ENCODE peak calls at places on chromosome 22, in eight cellular contexts. L, J, Z, O, I, P, Y and D are unnamed samples.

GRCh38 chr22:49673048-49673447 is 154.6 kb downstream of the BRD1 start:
- DNase-seq in O (no peak), P (no peak), J (no peak), I (no peak), L (no peak), Z (no peak), Y (peak), D (no peak)

GRCh38 chr22:35620624-35621245 is 3.6 kb upstream of the MB start:
- DNase-seq in L (peak), Y (no peak), Z (peak), J (no peak), O (no peak), P (no peak), I (peak), D (no peak)

GRCh38 chr22:17140022-17140421 is 18.9 kb upstream of the TMEM121B start:
- DNase-seq in P (no peak), J (no peak), I (no peak), O (no peak), Z (no peak), Y (no peak), L (no peak), D (no peak)

GRCh38 chr22:40239345-40239683 is 61.6 kb downstream of the TNRC6B start:
- DNase-seq in P (no peak), Y (no peak), Z (no peak), I (no peak), L (no peak), J (no peak), O (no peak), D (no peak)

GRCh38 chr22:16783930-16784354 is 41.3 kb downstream of the XKR3 start:
- DNase-seq in I (peak), P (no peak), Y (peak), J (no peak), L (no peak), O (no peak), Z (no peak), D (no peak)

GRCh38 chr22:33848251-33848650 is 72.0 kb downstream of the LARGE1 start:
- DNase-seq in Z (peak), I (no peak), P (no peak), O (no peak), Y (no peak), L (no peak), J (no peak), D (no peak)

GRCh38 chr22:45328822-45329535 is 19.2 kb downstream of the FAM118A start:
- DNase-seq in P (no peak), L (no peak), Y (no peak), J (no peak), Z (no peak), O (no peak), I (no peak), D (no peak)

GRCh38 chr22:48477031-48477721 is 1350.5 kb downstream of the BRD1 start:
- DNase-seq in J (no peak), Z (no peak), P (no peak), I (no peak), O (no peak), Y (no peak), L (peak), D (no peak)

GRCh38 chr22:31143038-31143437 is 2.7 kb upstream of the PLA2G3 start:
- DNase-seq in Y (no peak), J (no peak), I (no peak), Z (no peak), P (no peak), O (no peak), L (no peak), D (no peak)

GRCh38 chr22:50165438-50166123 is 5.0 kb upstream of the PANX2 start:
- DNase-seq in P (no peak), I (no peak), Z (no peak), J (no peak), O (no peak), Y (no peak), L (no peak), D (no peak)

GRCh38 chr22:49228431-49229037 is 599.1 kb downstream of the BRD1 start:
- DNase-seq in J (no peak), L (no peak), Z (no peak), O (no peak), P (no peak), Y (peak), I (no peak), D (no peak)

GRCh38 chr22:48340727-48341709 is 1486.7 kb downstream of the BRD1 start:
- DNase-seq in O (no peak), I (no peak), P (no peak), L (peak), Y (no peak), Z (no peak), J (no peak), D (no peak)

GRCh38 chr22:36287881-36288515 is 35.1 kb downstream of the APOL1 start:
- DNase-seq in P (no peak), L (peak), I (no peak), Z (no peak), Y (no peak), J (no peak), O (no peak), D (no peak)

GRCh38 chr22:44821741-44822425 is 69.5 kb downstream of the ARHGAP8 start:
- DNase-seq in L (peak), P (no peak), Z (no peak), J (no peak), Y (no peak), O (no peak), I (no peak), D (no peak)

GRCh38 chr22:39306456-39307361 is 12.7 kb downstream of the RPL3 start:
- DNase-seq in Y (peak), J (no peak), I (peak), P (no peak), L (no peak), O (peak), Z (no peak), D (no peak)

GRCh38 chr22:49010086-49010863 is 817.4 kb downstream of the BRD1 start:
- DNase-seq in J (no peak), Y (peak), I (no peak), Z (no peak), L (peak), P (no peak), O (no peak), D (no peak)

GRCh38 chr22:34067031-34067430 is 146.8 kb upstream of the LARGE1 start:
- DNase-seq in L (no peak), O (no peak), P (no peak), Z (no peak), I (no peak), Y (no peak), J (no peak), D (no peak)

GRCh38 chr22:24521791-24522245 is 26.7 kb downstream of the UPB1 start:
- DNase-seq in J (no peak), O (peak), Z (peak), Y (peak), I (peak), P (no peak), L (peak), D (no peak)

GRCh38 chr22:33921576-33922181 is 1.4 kb upstream of the LARGE1 start:
- DNase-seq in Y (peak), L (peak), J (peak), I (peak), O (peak), P (no peak), Z (peak), D (peak)

GRCh38 chr22:49008682-49009235 is 818.9 kb downstream of the BRD1 start:
- DNase-seq in I (no peak), P (no peak), O (no peak), Z (no peak), L (peak), Y (peak), J (no peak), D (no peak)

GRCh38 chr22:31274017-31274416 is 18.3 kb downstream of the PIK3IP1 start:
- DNase-seq in O (no peak), J (no peak), Y (no peak), L (no peak), I (no peak), P (no peak), Z (no peak), D (no peak)

GRCh38 chr22:50192825-50193204 is 7.1 kb downstream of the TRABD start:
- DNase-seq in J (no peak), Z (no peak), O (no peak), Y (no peak), I (no peak), P (no peak), L (peak), D (no peak)

GRCh38 chr22:41256254-41256897 is 15.6 kb upstream of the CHADL start:
- DNase-seq in Y (no peak), Z (peak), O (peak), J (no peak), L (no peak), I (peak), P (no peak), D (peak)

GRCh38 chr22:49124588-49124987 is 703.1 kb downstream of the BRD1 start:
- DNase-seq in J (no peak), I (no peak), P (no peak), O (no peak), Z (no peak), L (no peak), Y (no peak), D (no peak)

GRCh38 chr22:35178446-35178845 is 78.8 kb upstream of the HMGXB4 start:
- DNase-seq in O (no peak), P (no peak), J (no peak), Z (no peak), Y (no peak), L (no peak), I (no peak), D (no peak)

GRCh38 chr22:36493690-36494110 is 12.3 kb upstream of the TXN2 start:
- DNase-seq in Y (no peak), O (no peak), Z (no peak), L (no peak), J (no peak), P (no peak), I (no peak), D (no peak)

GRCh38 chr22:40436460-40437431 is 66.4 kb downstream of the SGSM3 start:
- DNase-seq in Z (peak), O (peak), P (no peak), Y (no peak), L (no peak), J (peak), I (peak), D (peak)

GRCh38 chr22:18005201-18005926 is 19.0 kb downstream of the MICAL3 start:
- DNase-seq in P (no peak), L (no peak), I (no peak), Z (no peak), O (no peak), J (no peak), Y (no peak), D (no peak)

GRCh38 chr22:41603873-41604332 is 14.3 kb upstream of the PMM1 start:
- DNase-seq in J (no peak), Y (no peak), O (no peak), Z (no peak), I (no peak), L (peak), P (no peak), D (no peak)

GRCh38 chr22:31230871-31231621 is 18.9 kb downstream of the LIMK2 start:
- DNase-seq in P (no peak), O (peak), Z (peak), I (peak), Y (no peak), L (no peak), J (peak), D (peak)

GRCh38 chr22:35863432-35863831 is 145.8 kb downstream of the APOL5 start:
- DNase-seq in Y (no peak), L (no peak), I (no peak), Z (no peak), P (no peak), J (no peak), O (no peak), D (no peak)

GRCh38 chr22:31077681-31078080 is 3.4 kb upstream of the SMTN start:
- DNase-seq in O (no peak), Z (no peak), L (no peak), Y (no peak), J (no peak), P (no peak), I (no peak), D (no peak)

GRCh38 chr22:43996170-43996980 is 27.7 kb upstream of the PARVB start:
- DNase-seq in Z (no peak), J (no peak), Y (no peak), O (no peak), L (peak), P (no peak), I (no peak), D (no peak)

GRCh38 chr22:45202333-45203149 is 38.2 kb downstream of the KIAA0930 start:
- DNase-seq in O (no peak), I (no peak), L (peak), Y (no peak), Z (peak), P (no peak), J (peak), D (no peak)

DNA sequence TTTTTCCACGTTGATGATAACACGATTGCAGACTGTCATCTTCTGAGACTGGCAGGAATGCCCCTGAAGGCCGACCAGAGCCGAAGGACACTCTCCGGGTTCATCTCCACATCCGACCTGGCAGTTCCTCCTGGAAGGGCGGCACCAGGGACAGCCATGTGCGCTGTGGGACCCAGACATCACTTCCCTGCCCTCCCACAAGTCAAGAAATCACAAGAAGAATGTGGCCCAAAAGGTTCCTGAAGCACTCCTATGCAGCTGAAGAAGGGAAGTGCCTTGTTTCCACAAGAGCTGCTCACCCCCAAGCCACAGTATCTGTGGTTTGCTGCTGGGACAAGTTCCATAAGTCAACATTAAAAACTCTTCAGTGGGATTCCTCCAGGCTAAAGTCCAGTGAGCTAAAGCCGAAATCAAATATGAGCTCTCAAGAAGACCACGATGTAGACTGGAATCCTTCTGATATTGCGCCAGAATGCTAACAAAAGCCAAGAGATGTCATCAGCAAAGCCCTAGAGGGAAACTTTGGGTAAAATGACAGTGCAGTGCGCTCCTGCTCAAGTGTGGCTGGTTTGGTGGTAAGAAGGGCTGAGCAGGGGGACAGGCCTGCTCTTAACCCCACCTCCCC is 21.2 kb downstream of the PACSIN2 start:
- DNase-seq in P (no peak), Y (no peak), I (peak), Z (peak), O (peak), L (no peak), J (no peak), D (no peak)
- H3K27ac ChIP-seq in P (peak), Y (no peak), I (peak), Z (peak), O (peak), L (no peak), J (no peak), D (peak)

GRCh38 chr22:27624705-27625104 is 176.9 kb downstream of the MN1 start:
- DNase-seq in O (no peak), I (no peak), P (no peak), Y (no peak), L (no peak), J (no peak), Z (no peak), D (no peak)

GRCh38 chr22:27627901-27628300 is 173.7 kb downstream of the MN1 start:
- DNase-seq in Y (no peak), P (no peak), J (no peak), L (no peak), O (no peak), Z (no peak), I (no peak), D (no peak)

GRCh38 chr22:27626675-27627443 is 174.7 kb downstream of the MN1 start:
- DNase-seq in Z (no peak), J (no peak), P (no peak), I (no peak), Y (no peak), L (no peak), O (no peak), D (no peak)

GRCh38 chr22:27627444-27627833 is 174.1 kb downstream of the MN1 start:
- DNase-seq in L (no peak), J (no peak), Y (no peak), P (no peak), I (peak), O (no peak), Z (no peak), D (no peak)

GRCh38 chr22:27625769-27626674 is 175.5 kb downstream of the MN1 start:
- DNase-seq in P (no peak), Y (no peak), Z (no peak), I (no peak), O (no peak), J (no peak), L (no peak), D (no peak)
- H3K4me3 ChIP-seq in P (no peak), Y (no peak), Z (no peak), I (no peak), O (no peak), J (no peak), L (no peak), D (no peak)

GRCh38 chr22:25777870-25778269 is 35.9 kb downstream of the MYO18B start:
- DNase-seq in Y (no peak), O (peak), L (no peak), P (no peak), J (no peak), Z (peak), I (peak), D (no peak)
- TF ChIP-seq CTCF in Y (peak), O (peak), L (no peak), P (no peak), J (no peak), Z (peak), I (peak), D (peak)

DNA sequence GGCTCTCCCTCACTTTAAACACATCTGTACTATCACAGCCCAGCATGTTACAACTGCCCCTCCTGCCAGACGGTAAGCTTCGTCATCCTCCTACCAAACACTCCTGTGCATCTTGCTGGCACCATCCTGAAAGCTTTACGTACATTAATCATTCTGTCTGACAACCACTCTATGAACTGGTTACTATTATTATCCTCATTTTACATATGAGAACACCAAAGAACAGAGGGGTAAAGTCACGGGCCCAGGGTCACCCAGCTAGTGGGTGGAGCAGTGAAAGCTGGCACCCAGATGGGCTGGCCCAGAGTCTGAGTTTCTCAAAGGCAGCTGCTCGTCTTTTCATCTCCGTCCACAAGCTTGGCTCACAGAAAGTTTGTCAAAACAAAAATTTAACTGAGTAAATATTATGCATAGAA is 9.6 kb downstream of the PLA2G6 start:
- DNase-seq in P (no peak), Z (peak), I (no peak), J (no peak), O (peak), Y (no peak), L (peak), D (no peak)
- H3K27ac ChIP-seq in P (no peak), Z (no peak), I (peak), J (no peak), O (no peak), Y (no peak), L (no peak), D (no peak)

DNA sequence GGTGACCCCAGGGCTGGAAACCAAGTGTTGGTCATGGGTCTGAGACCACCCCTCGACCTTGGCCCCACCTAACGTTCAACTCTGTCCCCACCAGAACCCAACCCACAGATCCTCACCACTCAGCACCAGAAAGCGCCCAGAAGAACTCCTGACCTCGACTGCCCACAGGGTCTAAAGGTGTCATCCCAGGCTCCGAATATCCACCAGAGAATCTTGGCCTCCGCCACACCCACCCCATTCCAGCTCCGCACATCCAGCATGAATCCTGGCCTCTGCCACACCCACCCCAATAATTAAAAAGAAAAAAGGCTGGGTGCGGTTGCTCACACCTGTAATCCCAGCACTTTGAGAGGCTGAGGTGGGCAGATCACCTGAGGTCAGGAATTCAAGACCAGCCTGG is 1.3 kb downstream of the CERK start:
- DNase-seq in Y (no peak), I (no peak), Z (no peak), J (no peak), P (no peak), L (peak), O (no peak), D (no peak)
- H3K4me3 ChIP-seq in Y (peak), I (peak), Z (peak), J (peak), P (peak), L (peak), O (peak), D (peak)

DNA sequence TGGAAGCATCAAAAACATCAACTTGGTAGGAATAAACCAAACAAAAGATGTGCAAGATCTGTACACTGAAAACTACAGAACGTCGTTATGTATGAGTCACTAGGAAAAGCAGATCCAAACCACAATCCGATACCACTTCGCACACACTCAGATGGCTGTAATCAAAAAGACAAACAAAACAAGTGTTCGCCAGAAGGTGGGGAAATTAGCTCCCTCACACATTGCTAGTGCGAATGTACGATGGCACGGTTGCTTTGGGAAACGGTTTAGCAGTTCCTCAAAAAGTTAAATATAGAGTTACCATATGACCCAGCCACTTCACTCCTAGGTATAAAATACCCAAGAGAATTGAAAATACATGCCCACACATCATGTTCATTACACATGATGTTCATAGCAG is 14.8 kb upstream of the CARD10 start:
- DNase-seq in J (no peak), O (peak), L (no peak), Y (no peak), P (no peak), Z (peak), I (no peak), D (peak)
- TF ChIP-seq CTCF in J (no peak), O (no peak), L (no peak), Y (no peak), P (no peak), Z (no peak), I (no peak), D (no peak)

GRCh38 chr22:20118572-20119020 is 1.6 kb upstream of the TRMT2A start:
- DNase-seq in Y (no peak), L (peak), J (no peak), I (no peak), P (no peak), Z (no peak), O (no peak), D (no peak)
- H3K27ac ChIP-seq in Y (peak), L (no peak), J (no peak), I (peak), P (no peak), Z (peak), O (peak), D (no peak)